ENCODE peak calls at places on chromosomes 13 and 19, in four cellular contexts. One of them, this sample, is unnamed.

GRCh38 chr19:39341122-39341719 is 1.0 kb upstream of the SAMD4B start:
- DNase-seq in lower lobe of right lung: peak
- DNase-seq in activated gamma-delta T cell treated with Interleukin-2 at 50 U/mL for 16 hours: no peak
- DNase-seq in activated T-helper 2 cell treated with anti-CD3 and anti-CD28 coated beads, Interferon-gamma antibody, Interleukin-2, Interleukin-4, amounts not matched to agents 10 μg/mL and 5 μg/mL and 100 μg/mL, durations not matched to agents 14 hours and 24 hours and 36 hours: no peak
- DNase-seq in this sample: peak

GRCh38 chr19:18762125-18763023 is 28.7 kb downstream of the COMP start:
- DNase-seq in lower lobe of right lung: peak
- DNase-seq in activated gamma-delta T cell treated with Interleukin-2 at 50 U/mL for 16 hours: no peak
- DNase-seq in activated T-helper 2 cell treated with anti-CD3 and anti-CD28 coated beads, Interferon-gamma antibody, Interleukin-2, Interleukin-4, amounts not matched to agents 10 μg/mL and 5 μg/mL and 100 μg/mL, durations not matched to agents 14 hours and 24 hours and 36 hours: no peak
- DNase-seq in this sample: peak

GRCh38 chr19:51026554-51026831 is at the start of gene KLK11:
- DNase-seq in lower lobe of right lung: no peak
- DNase-seq in activated gamma-delta T cell treated with Interleukin-2 at 50 U/mL for 16 hours: no peak
- DNase-seq in activated T-helper 2 cell treated with anti-CD3 and anti-CD28 coated beads, Interferon-gamma antibody, Interleukin-2, Interleukin-4, amounts not matched to agents 10 μg/mL and 5 μg/mL and 100 μg/mL, durations not matched to agents 14 hours and 24 hours and 36 hours: no peak
- DNase-seq in this sample: no peak

GRCh38 chr19:33891773-33892172 is 95.1 kb downstream of the KCTD15 start:
- DNase-seq in lower lobe of right lung: no peak
- DNase-seq in activated gamma-delta T cell treated with Interleukin-2 at 50 U/mL for 16 hours: no peak
- DNase-seq in activated T-helper 2 cell treated with anti-CD3 and anti-CD28 coated beads, Interferon-gamma antibody, Interleukin-2, Interleukin-4, amounts not matched to agents 10 μg/mL and 5 μg/mL and 100 μg/mL, durations not matched to agents 14 hours and 24 hours and 36 hours: no peak
- DNase-seq in this sample: no peak

GRCh38 chr13:20567881-20568528 is 1.0 kb downstream of the IFT88 start:
- DNase-seq in lower lobe of right lung: no peak
- DNase-seq in activated gamma-delta T cell treated with Interleukin-2 at 50 U/mL for 16 hours: no peak
- DNase-seq in activated T-helper 2 cell treated with anti-CD3 and anti-CD28 coated beads, Interferon-gamma antibody, Interleukin-2, Interleukin-4, amounts not matched to agents 10 μg/mL and 5 μg/mL and 100 μg/mL, durations not matched to agents 14 hours and 24 hours and 36 hours: no peak
- DNase-seq in this sample: no peak

GRCh38 chr19:49894879-49895565 is 1.7 kb downstream of the IL4I1 start:
- DNase-seq in lower lobe of right lung: no peak
- DNase-seq in activated gamma-delta T cell treated with Interleukin-2 at 50 U/mL for 16 hours: no peak
- DNase-seq in activated T-helper 2 cell treated with anti-CD3 and anti-CD28 coated beads, Interferon-gamma antibody, Interleukin-2, Interleukin-4, amounts not matched to agents 10 μg/mL and 5 μg/mL and 100 μg/mL, durations not matched to agents 14 hours and 24 hours and 36 hours: no peak
- DNase-seq in this sample: no peak

GRCh38 chr19:16133818-16134217 is 9.7 kb upstream of the HSH2D start:
- DNase-seq in lower lobe of right lung: no peak
- DNase-seq in activated gamma-delta T cell treated with Interleukin-2 at 50 U/mL for 16 hours: no peak
- DNase-seq in activated T-helper 2 cell treated with anti-CD3 and anti-CD28 coated beads, Interferon-gamma antibody, Interleukin-2, Interleukin-4, amounts not matched to agents 10 μg/mL and 5 μg/mL and 100 μg/mL, durations not matched to agents 14 hours and 24 hours and 36 hours: no peak
- DNase-seq in this sample: no peak

GRCh38 chr19:31503211-31503610 is 154.0 kb upstream of the TSHZ3 start:
- DNase-seq in lower lobe of right lung: no peak
- DNase-seq in activated gamma-delta T cell treated with Interleukin-2 at 50 U/mL for 16 hours: no peak
- DNase-seq in activated T-helper 2 cell treated with anti-CD3 and anti-CD28 coated beads, Interferon-gamma antibody, Interleukin-2, Interleukin-4, amounts not matched to agents 10 μg/mL and 5 μg/mL and 100 μg/mL, durations not matched to agents 14 hours and 24 hours and 36 hours: no peak
- DNase-seq in this sample: no peak

GRCh38 chr13:83453723-83454122 is 428.6 kb downstream of the SLITRK1 start:
- DNase-seq in lower lobe of right lung: no peak
- DNase-seq in activated gamma-delta T cell treated with Interleukin-2 at 50 U/mL for 16 hours: no peak
- DNase-seq in activated T-helper 2 cell treated with anti-CD3 and anti-CD28 coated beads, Interferon-gamma antibody, Interleukin-2, Interleukin-4, amounts not matched to agents 10 μg/mL and 5 μg/mL and 100 μg/mL, durations not matched to agents 14 hours and 24 hours and 36 hours: no peak
- DNase-seq in this sample: no peak

GRCh38 chr13:26497991-26498423 is 59.5 kb upstream of the WASF3 start:
- DNase-seq in lower lobe of right lung: no peak
- DNase-seq in activated gamma-delta T cell treated with Interleukin-2 at 50 U/mL for 16 hours: no peak
- DNase-seq in activated T-helper 2 cell treated with anti-CD3 and anti-CD28 coated beads, Interferon-gamma antibody, Interleukin-2, Interleukin-4, amounts not matched to agents 10 μg/mL and 5 μg/mL and 100 μg/mL, durations not matched to agents 14 hours and 24 hours and 36 hours: no peak
- DNase-seq in this sample: no peak

GRCh38 chr13:101218484-101218883 is 197.8 kb downstream of the NALCN start:
- DNase-seq in lower lobe of right lung: no peak
- DNase-seq in activated gamma-delta T cell treated with Interleukin-2 at 50 U/mL for 16 hours: no peak
- DNase-seq in activated T-helper 2 cell treated with anti-CD3 and anti-CD28 coated beads, Interferon-gamma antibody, Interleukin-2, Interleukin-4, amounts not matched to agents 10 μg/mL and 5 μg/mL and 100 μg/mL, durations not matched to agents 14 hours and 24 hours and 36 hours: no peak
- DNase-seq in this sample: no peak